ENCODE peak calls at places on chromosomes 6 and 20, in eight cellular contexts. E, K, N, S, H, J, B and F are unnamed samples.

GRCh38 chr20:63404129-63405085 is 43.3 kb upstream of the CHRNA4 start:
- DNase-seq in E (no peak), K (no peak), N (no peak), S (no peak), H (no peak), J (no peak), B (no peak), F (no peak)

GRCh38 chr20:9241232-9241692 is 172.4 kb downstream of the PLCB4 start:
- DNase-seq in E (peak), K (peak), N (no peak), S (peak), H (no peak), J (no peak), B (peak), F (peak)

GRCh38 chr6:37819802-37820712 is 530 bp downstream of the ZFAND3 start:
- DNase-seq in E (peak), K (peak), N (peak), S (peak), H (peak), J (peak), B (peak), F (peak)

GRCh38 chr6:44576132-44576601 is 188.7 kb downstream of the CDC5L start:
- DNase-seq in E (peak), K (peak), N (peak), S (no peak), H (peak), J (no peak), B (no peak), F (no peak)

GRCh38 chr6:125310994-125311649 is 9.4 kb upstream of the HDDC2 start:
- DNase-seq in E (peak), K (peak), N (peak), S (peak), H (no peak), J (peak), B (peak), F (peak)

GRCh38 chr6:10219510-10219909 is 195.4 kb downstream of the TFAP2A start:
- DNase-seq in E (no peak), K (no peak), N (no peak), S (peak), H (no peak), J (no peak), B (no peak), F (no peak)

GRCh38 chr6:52346503-52346902 is 15.4 kb upstream of the PAQR8 start:
- DNase-seq in E (peak), K (no peak), N (no peak), S (no peak), H (no peak), J (no peak), B (no peak), F (no peak)

GRCh38 chr6:39056191-39056590 is 7.6 kb downstream of the GLP1R start:
- DNase-seq in E (no peak), K (no peak), N (no peak), S (no peak), H (no peak), J (no peak), B (no peak), F (no peak)

GRCh38 chr6:113162739-113163138 is 694.4 kb upstream of the MARCKS start:
- DNase-seq in E (no peak), K (no peak), N (no peak), S (no peak), H (no peak), J (no peak), B (no peak), F (no peak)

GRCh38 chr20:10978019-10978702 is 304.4 kb upstream of the JAG1 start:
- DNase-seq in E (no peak), K (no peak), N (no peak), S (no peak), H (no peak), J (no peak), B (no peak), F (no peak)

GRCh38 chr20:52593634-52594033 is 378.5 kb upstream of the TSHZ2 start:
- DNase-seq in E (no peak), K (no peak), N (no peak), S (no peak), H (no peak), J (no peak), B (no peak), F (no peak)

GRCh38 chr6:166341915-166342292 is 441 bp downstream of the SFT2D1 start:
- DNase-seq in E (peak), K (no peak), N (no peak), S (peak), H (no peak), J (peak), B (peak), F (no peak)

GRCh38 chr6:155154158-155154830 is 109.5 kb upstream of the CLDN20 start:
- DNase-seq in E (peak), K (peak), N (no peak), S (peak), H (no peak), J (no peak), B (peak), F (peak)

GRCh38 chr20:38836991-38837390 is 31.5 kb downstream of the PPP1R16B start:
- DNase-seq in E (no peak), K (no peak), N (no peak), S (no peak), H (no peak), J (no peak), B (no peak), F (no peak)

GRCh38 chr20:49775229-49775693 is 37.4 kb upstream of the SLC9A8 start:
- DNase-seq in E (peak), K (peak), N (peak), S (peak), H (no peak), J (peak), B (peak), F (peak)

GRCh38 chr6:167825059-167825758 is 1.5 kb upstream of the AFDN start:
- DNase-seq in E (no peak), K (no peak), N (no peak), S (no peak), H (no peak), J (peak), B (no peak), F (no peak)

GRCh38 chr6:146532702-146533101 is 10.9 kb upstream of the RAB32 start:
- DNase-seq in E (no peak), K (no peak), N (no peak), S (no peak), H (no peak), J (no peak), B (no peak), F (no peak)

GRCh38 chr20:1298166-1298565 is 30.8 kb downstream of the SDCBP2 start:
- DNase-seq in E (no peak), K (no peak), N (no peak), S (no peak), H (no peak), J (no peak), B (no peak), F (no peak)

GRCh38 chr6:24882835-24883555 is 52.8 kb downstream of the RIPOR2 start:
- DNase-seq in E (no peak), K (no peak), N (no peak), S (no peak), H (no peak), J (no peak), B (no peak), F (no peak)

GRCh38 chr6:24887520-24887919 is 48.2 kb downstream of the RIPOR2 start:
- DNase-seq in E (no peak), K (no peak), N (no peak), S (no peak), H (no peak), J (no peak), B (no peak), F (no peak)

GRCh38 chr6:24879351-24879750 is 56.4 kb downstream of the RIPOR2 start:
- DNase-seq in E (no peak), K (no peak), N (no peak), S (no peak), H (no peak), J (no peak), B (no peak), F (no peak)

GRCh38 chr6:24883618-24884017 is 52.1 kb downstream of the RIPOR2 start:
- DNase-seq in E (peak), K (peak), N (no peak), S (no peak), H (no peak), J (no peak), B (peak), F (no peak)

GRCh38 chr6:24882295-24882694 is 53.5 kb downstream of the RIPOR2 start:
- DNase-seq in E (peak), K (no peak), N (no peak), S (no peak), H (no peak), J (no peak), B (no peak), F (no peak)
- TF ChIP-seq CTCF in E (no peak), K (no peak), N (peak), S (no peak), H (no peak), J (no peak), B (no peak), F (no peak)

DNA sequence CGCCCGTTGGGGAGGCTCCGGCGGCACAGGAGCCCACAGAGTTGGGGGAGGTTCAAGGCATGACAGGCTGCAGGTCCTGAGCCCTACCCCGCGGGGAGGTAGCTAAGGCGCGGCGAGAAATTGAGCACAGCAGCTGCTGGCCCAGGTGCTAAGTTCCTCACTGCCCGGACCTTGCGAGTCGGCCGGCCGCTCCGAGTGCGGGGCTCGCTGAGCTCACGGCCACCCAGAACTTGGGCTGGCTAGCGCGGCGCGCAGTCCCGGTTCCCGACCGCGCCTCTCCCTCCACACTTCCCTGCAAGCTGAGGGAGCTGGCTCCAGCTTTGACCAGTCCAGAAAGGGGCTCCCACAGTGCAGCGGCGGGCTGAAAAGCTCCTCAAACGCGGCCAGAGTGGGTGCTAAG is 23.9 kb upstream of the KIF13A start:
- DNase-seq in E (no peak), K (no peak), N (no peak), S (no peak), H (no peak), J (no peak), B (no peak), F (no peak)
- TF ChIP-seq CTCF in E (no peak), K (no peak), N (no peak), S (no peak), H (no peak), J (no peak), B (no peak), F (no peak)

GRCh38 chr6:129236110-129236509 is 353.2 kb downstream of the LAMA2 start:
- DNase-seq in E (no peak), K (no peak), N (no peak), S (no peak), H (no peak), J (no peak), B (no peak), F (no peak)

GRCh38 chr6:129238991-129239390 is 356.1 kb downstream of the LAMA2 start:
- DNase-seq in E (no peak), K (no peak), N (no peak), S (no peak), H (no peak), J (no peak), B (no peak), F (no peak)

GRCh38 chr6:129235167-129236072 is 352.5 kb downstream of the LAMA2 start:
- DNase-seq in E (no peak), K (no peak), N (no peak), S (no peak), H (no peak), J (no peak), B (peak), F (no peak)

DNA sequence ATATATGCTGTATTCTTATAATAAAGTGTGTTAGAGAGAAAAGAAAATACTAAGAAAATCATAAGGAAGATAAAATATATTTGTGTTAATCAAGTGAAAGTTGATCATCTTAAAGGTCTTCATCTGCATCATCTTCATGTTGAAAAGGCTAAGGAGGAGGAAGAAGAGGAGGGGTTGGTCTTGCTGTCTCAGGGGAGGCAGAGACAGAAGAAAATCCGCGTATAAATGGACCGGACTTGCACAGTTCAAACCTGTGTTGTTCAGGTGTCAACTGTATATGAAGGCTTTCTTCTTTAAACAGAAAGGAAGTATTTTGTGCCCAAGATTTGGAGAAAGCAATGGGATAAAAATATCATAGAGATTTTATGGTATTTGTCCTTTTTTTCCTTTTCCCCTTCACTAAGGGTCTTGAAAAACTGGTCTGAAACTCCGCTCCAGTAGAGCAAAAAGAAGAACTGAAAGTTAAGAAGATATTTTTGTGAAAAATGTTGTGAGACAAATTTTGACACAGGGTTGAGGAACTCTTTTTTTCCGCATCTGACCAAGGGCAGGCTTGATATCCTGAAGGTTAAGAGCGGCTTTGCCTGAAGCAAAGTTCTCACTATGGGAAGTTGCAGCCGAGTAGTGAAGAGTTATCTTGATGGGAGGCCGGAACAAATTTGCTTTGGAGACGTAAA is 350.7 kb downstream of the LAMA2 start:
- DNase-seq in E (no peak), K (no peak), N (no peak), S (no peak), H (no peak), J (no peak), B (no peak), F (no peak)
- TF ChIP-seq CTCF in E (no peak), K (no peak), N (no peak), S (no peak), H (no peak), J (no peak), B (no peak), F (no peak)

GRCh38 chr6:27871919-27872633 is 40.1 kb downstream of the OR2B2 start:
- DNase-seq in E (peak), K (peak), N (peak), S (peak), H (no peak), J (peak), B (peak), F (peak)
- TF ChIP-seq CTCF in E (peak), K (peak), N (peak), S (no peak), H (no peak), J (peak), B (peak), F (peak)